ENCODE peak calls at places on chromosomes 16 and 17, in six cellular contexts. F, A, J, D, C and B are unnamed samples.

GRCh38 chr16:28304214-28304613 is 11.9 kb downstream of the SBK1 start:
- DNase-seq in F (peak; percentile 77), A (no peak), J (peak; percentile 22), D (no peak), C (no peak), B (no peak)

GRCh38 chr17:17840751-17841591 is 4.2 kb upstream of the SREBF1 start:
- DNase-seq in F (peak; percentile 47), A (no peak), J (no peak), D (no peak), C (no peak), B (peak; percentile 57)

GRCh38 chr16:81495321-81496234 is 51.0 kb downstream of the CMIP start:
- DNase-seq in F (no peak), A (no peak), J (no peak), D (no peak), C (peak; percentile 35), B (peak; percentile 71)

GRCh38 chr16:85924675-85925074 is 25.7 kb downstream of the IRF8 start:
- DNase-seq in F (no peak), A (no peak), J (no peak), D (no peak), C (no peak), B (no peak)

GRCh38 chr16:12425134-12425941 is 378.3 kb downstream of the CPPED1 start:
- DNase-seq in F (peak; percentile 20), A (no peak), J (no peak), D (no peak), C (no peak), B (no peak)

GRCh38 chr17:73118876-73119485 is 26.5 kb upstream of the SLC39A11 start:
- DNase-seq in F (no peak), A (no peak), J (peak; percentile 11), D (no peak), C (no peak), B (no peak)

GRCh38 chr17:79034931-79035485 is 11.0 kb downstream of the C1QTNF1 start:
- DNase-seq in F (no peak), A (peak; percentile 50), J (no peak), D (peak; percentile 23), C (no peak), B (no peak)

GRCh38 chr16:50679676-50680555 is 1.2 kb downstream of the SNX20 start:
- DNase-seq in F (no peak), A (no peak), J (no peak), D (no peak), C (no peak), B (no peak)

GRCh38 chr16:3664187-3664896 is 9.9 kb downstream of the DNASE1 start:
- DNase-seq in F (no peak), A (no peak), J (no peak), D (no peak), C (no peak), B (no peak)

GRCh38 chr16:11675561-11676511 is 7.6 kb downstream of the SNN start:
- DNase-seq in F (no peak), A (peak; percentile 62), J (no peak), D (peak; percentile 89), C (peak; percentile 69), B (peak; percentile 75)

GRCh38 chr16:11583889-11584565 is 2.7 kb downstream of the LITAF start:
- DNase-seq in F (no peak), A (no peak), J (peak; percentile 70), D (peak; percentile 76), C (peak; percentile 67), B (no peak)

GRCh38 chr17:43860927-43861622 is 14.1 kb downstream of the CD300LG start:
- DNase-seq in F (no peak), A (peak; percentile 67), J (no peak), D (no peak), C (no peak), B (peak; percentile 88)

GRCh38 chr17:77741109-77741508 is 217.4 kb upstream of the TNRC6C start:
- DNase-seq in F (no peak), A (peak; percentile 25), J (no peak), D (no peak), C (no peak), B (no peak)
- TF ChIP-seq CTCF in F (peak; percentile 61), A (no peak), J (no peak), D (peak; percentile 13), C (no peak), B (peak; percentile 23)

GRCh38 chr17:28327031-28327607 is 8.1 kb downstream of the TMEM97 start:
- DNase-seq in F (no peak), A (peak; percentile 43), J (no peak), D (no peak), C (no peak), B (no peak)
- H3K27ac ChIP-seq in F (no peak overlapping the region), A (no peak overlapping the region), J (no peak overlapping the region), D (no peak overlapping the region), C (no peak overlapping the region), B (no peak overlapping the region)

DNA sequence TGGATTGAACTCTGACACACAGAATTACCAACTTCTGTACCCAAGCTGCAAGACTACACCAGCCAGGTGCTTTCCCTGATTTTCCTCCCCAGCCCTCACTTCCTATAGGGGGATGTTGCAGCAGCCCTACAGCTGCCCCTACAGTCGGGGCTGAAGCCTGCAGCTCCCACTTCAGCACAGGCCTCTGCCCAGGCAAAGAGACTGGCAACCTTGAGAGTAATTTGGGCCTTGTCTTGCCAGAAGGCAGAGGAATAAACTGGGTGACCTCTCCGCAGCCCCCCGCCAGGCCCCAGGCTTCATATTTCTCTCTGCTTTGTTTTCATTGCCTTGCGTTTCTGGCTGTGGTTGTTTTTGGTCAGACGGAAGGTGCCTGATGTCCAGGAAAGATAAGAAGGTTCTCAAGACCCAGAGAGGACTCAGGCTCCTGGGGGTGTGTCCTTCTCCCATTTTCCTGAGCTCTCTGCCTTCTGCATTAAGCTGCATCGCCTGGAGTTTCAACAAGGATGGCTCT is 32.0 kb downstream of the SLC6A4 start:
- DNase-seq in F (no peak), A (no peak), J (no peak), D (no peak), C (no peak), B (no peak)
- TF ChIP-seq CTCF in F (peak; percentile 17), A (no peak), J (no peak), D (no peak), C (no peak), B (no peak)

DNA sequence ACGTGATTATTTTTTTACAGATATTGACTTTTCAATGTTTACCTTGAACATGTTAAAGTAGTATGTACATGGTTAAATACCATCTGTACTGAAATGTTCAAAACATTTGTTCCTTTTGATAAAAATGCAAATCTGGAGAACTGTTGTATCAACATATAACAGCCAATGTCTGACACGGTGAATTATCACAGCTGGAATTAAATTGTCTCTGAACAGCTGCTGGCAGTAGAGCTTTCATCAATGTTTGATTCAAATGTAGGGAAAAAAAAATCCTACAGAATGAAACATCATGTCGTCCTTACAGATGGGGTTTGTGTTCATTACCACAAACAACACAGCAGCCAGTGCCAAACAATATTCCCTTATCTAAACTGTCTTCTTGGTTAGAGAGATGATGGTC is 79.9 kb downstream of the TOX3 start:
- DNase-seq in F (no peak), A (no peak), J (no peak), D (no peak), C (no peak), B (no peak)
- H3K27ac ChIP-seq in F (no peak overlapping the region), A (no peak overlapping the region), J (no peak overlapping the region), D (no peak overlapping the region), C (no peak overlapping the region), B (no peak overlapping the region)

DNA sequence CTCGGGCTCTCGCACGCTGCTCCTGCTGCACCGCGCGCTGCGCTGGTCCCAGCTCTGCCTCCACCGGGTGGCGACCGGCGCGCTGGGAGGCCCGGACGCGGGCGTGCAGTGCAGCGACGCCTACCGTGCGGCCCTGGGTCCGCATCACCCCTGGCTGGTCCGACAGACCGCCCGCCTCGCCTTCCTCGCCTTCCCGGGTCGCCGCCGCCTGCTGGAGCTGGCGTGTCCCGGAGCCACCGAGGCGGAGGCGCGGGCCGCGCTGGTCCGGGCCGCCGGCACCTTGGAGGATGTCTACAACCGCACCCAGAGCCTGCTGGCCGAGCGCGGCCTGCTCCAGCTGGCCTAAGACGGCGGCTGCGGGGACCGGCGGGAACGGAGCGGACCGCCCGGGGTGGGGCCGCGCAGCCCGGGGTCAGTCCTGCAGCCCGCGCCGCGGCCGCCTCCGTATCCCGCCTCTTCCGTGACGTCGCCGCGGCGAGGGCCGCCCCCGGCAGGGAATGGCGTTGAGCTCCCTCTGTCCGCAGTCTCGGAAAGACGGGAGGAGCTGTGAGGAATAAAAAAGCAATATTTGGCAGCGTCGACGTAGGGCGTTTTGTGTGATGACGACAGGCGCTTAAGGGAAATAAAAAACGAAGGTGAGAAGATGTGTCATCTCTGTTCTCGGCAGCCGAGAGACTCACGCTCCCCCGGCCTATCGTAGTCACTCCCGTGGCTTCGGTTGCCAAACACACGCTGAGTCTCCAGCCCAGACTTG is 1.4 kb downstream of the GLTPD2 start:
- DNase-seq in F (peak; percentile 89), A (peak; percentile 94), J (peak; percentile 79), D (peak; percentile 93), C (peak; percentile 91), B (peak; percentile 91)
- TF ChIP-seq CTCF in F (peak; percentile 64), A (peak; percentile 31), J (peak; percentile 80), D (peak; percentile 97), C (peak; percentile 52), B (peak; percentile 82)

GRCh38 chr17:28368306-28368831 is 1.7 kb downstream of the VTN start:
- DNase-seq in F (no peak), A (no peak), J (no peak), D (no peak), C (no peak), B (no peak)

GRCh38 chr17:28370744-28371103 is 617 bp upstream of the VTN start:
- DNase-seq in F (no peak), A (no peak), J (no peak), D (no peak), C (no peak), B (no peak)

GRCh38 chr17:28368915-28369683 is 1.0 kb downstream of the VTN start:
- DNase-seq in F (no peak), A (no peak), J (no peak), D (no peak), C (no peak), B (no peak)

GRCh38 chr17:28370035-28370743 is at the start of gene VTN:
- DNase-seq in F (peak; percentile 84), A (no peak), J (no peak), D (no peak), C (no peak), B (peak; percentile 66)

GRCh38 chr17:28369684-28370034 is 448 bp downstream of the VTN start:
- DNase-seq in F (no peak), A (no peak), J (no peak), D (no peak), C (no peak), B (no peak)
- H3K27ac ChIP-seq in F (no peak overlapping the region), A (no peak overlapping the region), J (no peak overlapping the region), D (no peak overlapping the region), C (no peak overlapping the region), B (peak overlapping the region; percentile 78)

DNA sequence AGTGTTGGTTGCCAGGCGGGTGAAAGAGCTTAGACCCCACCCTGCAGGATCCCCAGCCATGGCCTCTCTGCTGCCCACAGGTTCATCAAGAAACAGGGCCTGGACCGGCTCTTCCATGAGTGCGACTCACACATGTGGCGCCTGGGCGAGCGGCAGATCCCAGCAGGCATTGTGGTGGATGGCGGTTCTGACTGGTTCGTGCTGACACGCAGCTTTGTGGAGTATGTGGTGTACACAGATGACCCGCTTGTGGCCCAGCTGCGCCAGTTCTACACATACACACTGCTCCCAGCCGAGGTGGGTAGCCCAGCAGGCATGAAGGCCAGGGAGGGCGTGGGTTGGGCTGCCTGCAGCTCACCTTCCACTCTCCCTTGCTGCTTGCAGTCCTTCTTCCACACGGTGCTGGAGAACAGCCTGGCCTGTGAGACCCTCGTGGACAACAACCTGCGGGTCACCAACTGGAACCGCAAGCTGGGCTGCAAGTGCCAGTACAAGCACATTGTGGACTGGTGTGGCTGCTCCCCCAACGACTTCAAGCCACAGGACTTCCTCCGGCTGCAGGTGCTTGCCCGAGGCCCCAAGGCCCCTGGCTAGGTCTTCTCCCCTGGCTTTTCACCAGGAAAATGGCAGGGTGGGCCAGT is 9.9 kb downstream of the XYLT2 start:
- DNase-seq in F (no peak), A (peak; percentile 62), J (no peak), D (peak; percentile 40), C (no peak), B (peak; percentile 52)
- TF ChIP-seq CTCF in F (no peak), A (no peak), J (no peak), D (no peak), C (no peak), B (no peak)

GRCh38 chr16:87924937-87925670 is 11.2 kb downstream of the CA5A start:
- DNase-seq in F (no peak), A (no peak), J (peak; percentile 98), D (no peak), C (no peak), B (no peak)
- H3K27ac ChIP-seq in F (no peak overlapping the region), A (no peak overlapping the region), J (peak overlapping the region; percentile 97), D (no peak overlapping the region), C (no peak overlapping the region), B (no peak overlapping the region)